ENCODE peak calls at places on chromosome 7, in eight cellular contexts. P, U, M, I, B, X, N and K are unnamed samples.

GRCh38 chr7:128934361-128935352 is 3.1 kb upstream of the IRF5 start:
- DNase-seq in B (no peak), U (no peak), X (no peak), N (no peak), M (no peak), I (no peak), P (no peak), K (no peak)

GRCh38 chr7:35386082-35386815 is 132.3 kb upstream of the TBX20 start:
- DNase-seq in B (no peak), N (no peak), X (no peak), P (no peak), M (no peak), U (no peak), I (no peak), K (no peak)

GRCh38 chr7:5827755-5828154 is 46.3 kb upstream of the RNF216 start:
- DNase-seq in N (no peak), B (no peak), M (peak; percentile 36), U (peak; percentile 56), P (no peak), X (no peak), I (peak; percentile 27), K (no peak)

GRCh38 chr7:139673230-139673629 is 104.6 kb downstream of the HIPK2 start:
- DNase-seq in M (no peak), I (no peak), X (no peak), N (no peak), U (no peak), B (no peak), P (no peak), K (no peak)

GRCh38 chr7:121369462-121369861 is 26.6 kb downstream of the FAM3C start:
- DNase-seq in I (peak; percentile 54), M (peak; percentile 27), P (no peak), U (no peak), X (no peak), N (no peak), B (no peak), K (no peak)

GRCh38 chr7:76423666-76424412 is 911 bp upstream of the ZP3 start:
- DNase-seq in U (no peak), P (no peak), I (no peak), B (no peak), X (no peak), M (no peak), N (no peak), K (no peak)

GRCh38 chr7:44131173-44132009 is 8.0 kb upstream of the POLD2 start:
- DNase-seq in B (no peak), M (no peak), P (peak; percentile 16), U (no peak), I (peak; percentile 66), X (no peak), N (no peak), K (no peak)

GRCh38 chr7:47195641-47196040 is 386.3 kb downstream of the TNS3 start:
- DNase-seq in N (no peak), B (no peak), I (peak; percentile 38), M (no peak), P (no peak), X (no peak), U (no peak), K (no peak)

GRCh38 chr7:122935620-122936019 is 49.4 kb upstream of the CADPS2 start:
- DNase-seq in P (no peak), I (no peak), N (no peak), B (no peak), M (no peak), X (no peak), U (no peak), K (no peak)